ENCODE peak calls at places on chromosomes 6 and 20, in four cellular contexts. J, A, Y and G are unnamed samples.

GRCh38 chr6:158354509-158354877 is 42.2 kb downstream of the TULP4 start:
- DNase-seq in J (no peak), A (no peak), Y (no peak), G (no peak)

GRCh38 chr20:8790442-8791074 is 278.3 kb upstream of the PLCB4 start:
- DNase-seq in J (peak), A (peak), Y (peak), G (peak)

GRCh38 chr20:23243791-23244190 is 106.8 kb upstream of the NXT1 start:
- DNase-seq in J (peak), A (no peak), Y (no peak), G (no peak)

GRCh38 chr6:33008944-33009861 is at the start of gene HLA-DOA:
- DNase-seq in J (peak), A (no peak), Y (peak), G (peak)

GRCh38 chr20:8782804-8783203 is 286.1 kb upstream of the PLCB4 start:
- DNase-seq in J (peak), A (no peak), Y (peak), G (peak)

GRCh38 chr6:133705071-133705470 is 183.8 kb upstream of the TCF21 start:
- DNase-seq in J (peak), A (no peak), Y (peak), G (peak)

GRCh38 chr6:136600818-136601217 is 50.6 kb upstream of the MAP7 start:
- DNase-seq in J (no peak), A (no peak), Y (no peak), G (peak)

GRCh38 chr6:31834367-31834703 is 6.8 kb downstream of the HSPA1B start:
- DNase-seq in J (peak), A (peak), Y (peak), G (peak)

GRCh38 chr20:2692886-2693285 is 306 bp downstream of the EBF4 start:
- DNase-seq in J (no peak), A (no peak), Y (no peak), G (no peak)

GRCh38 chr6:148064406-148065134 is 278.1 kb upstream of the SASH1 start:
- DNase-seq in J (no peak), A (no peak), Y (no peak), G (peak)

GRCh38 chr20:53337419-53338101 is 256.1 kb downstream of the ZNF217 start:
- DNase-seq in J (peak), A (no peak), Y (no peak), G (no peak)

GRCh38 chr6:63440057-63440456 is 120.3 kb upstream of the LGSN start:
- DNase-seq in J (no peak), A (no peak), Y (no peak), G (no peak)

GRCh38 chr6:146041282-146041681 is 12.4 kb downstream of the GRM1 start:
- DNase-seq in J (peak), A (peak), Y (peak), G (peak)

GRCh38 chr6:155832596-155832995 is 377.0 kb upstream of the NOX3 start:
- DNase-seq in J (peak), A (no peak), Y (peak), G (peak)

GRCh38 chr6:159104163-159104885 is 59.5 kb upstream of the TAGAP start:
- DNase-seq in J (peak), A (peak), Y (peak), G (peak)

GRCh38 chr6:11538049-11538798 is 675 bp downstream of the TMEM170B start:
- DNase-seq in J (no peak), A (no peak), Y (peak), G (no peak)

GRCh38 chr20:63321148-63321831 is 28.3 kb downstream of the COL20A1 start:
- DNase-seq in J (peak), A (no peak), Y (peak), G (no peak)

GRCh38 chr6:32692019-32692418 is 25.6 kb upstream of the HLA-DQB1 start:
- DNase-seq in J (no peak), A (peak), Y (no peak), G (peak)

GRCh38 chr6:156781882-156782631 is 4.9 kb downstream of the ARID1B start:
- DNase-seq in J (peak), A (no peak), Y (no peak), G (peak)

GRCh38 chr20:4014031-4014474 is 1.3 kb downstream of the RNF24 start:
- DNase-seq in J (peak), A (peak), Y (peak), G (peak)

GRCh38 chr20:33668087-33668790 is 1.5 kb downstream of the ACTL10 start:
- DNase-seq in J (no peak), A (no peak), Y (no peak), G (no peak)

GRCh38 chr6:76422814-76423213 is 350.4 kb upstream of the IMPG1 start:
- DNase-seq in J (no peak), A (no peak), Y (no peak), G (no peak)

GRCh38 chr6:28537509-28538140 is 11.9 kb downstream of the GPX5 start:
- DNase-seq in J (peak), A (no peak), Y (peak), G (no peak)

GRCh38 chr6:81938991-81939773 is 186.7 kb upstream of the TENT5A start:
- DNase-seq in J (peak), A (no peak), Y (peak), G (peak)

GRCh38 chr6:53151676-53152075 is 3.0 kb upstream of the GCM1 start:
- DNase-seq in J (peak), A (no peak), Y (peak), G (peak)

GRCh38 chr20:33086052-33086722 is 6.7 kb downstream of the BPIFB4 start:
- DNase-seq in J (no peak), A (no peak), Y (no peak), G (no peak)

GRCh38 chr6:31396422-31397152 is 6.8 kb upstream of the MICA start:
- DNase-seq in J (peak), A (peak), Y (peak), G (peak)

GRCh38 chr20:49608752-49609670 is 41.1 kb upstream of the PTGIS start:
- DNase-seq in J (peak), A (peak), Y (peak), G (peak)

GRCh38 chr6:6494677-6495076 is 93.8 kb upstream of the LY86 start:
- DNase-seq in J (peak), A (peak), Y (no peak), G (peak)

GRCh38 chr6:122736166-122736565 is 43.4 kb upstream of the FABP7 start:
- DNase-seq in J (no peak), A (no peak), Y (no peak), G (peak)

GRCh38 chr20:46430921-46431712 is 24.7 kb upstream of the ELMO2 start:
- DNase-seq in J (no peak), A (no peak), Y (no peak), G (no peak)

GRCh38 chr6:114218421-114218820 is 124.4 kb downstream of the HS3ST5 start:
- DNase-seq in J (no peak), A (no peak), Y (no peak), G (no peak)

GRCh38 chr6:16205377-16206144 is 32.8 kb upstream of the GMPR start:
- DNase-seq in J (peak), A (no peak), Y (peak), G (peak)

GRCh38 chr6:49570474-49571079 is 20.1 kb downstream of the C6orf141 start:
- DNase-seq in J (peak), A (no peak), Y (peak), G (peak)

GRCh38 chr6:11386323-11386722 is 151.2 kb upstream of the TMEM170B start:
- DNase-seq in J (no peak), A (peak), Y (no peak), G (no peak)

GRCh38 chr6:75331134-75331533 is 46.5 kb upstream of the TMEM30A start:
- DNase-seq in J (peak), A (no peak), Y (no peak), G (peak)

GRCh38 chr20:49345538-49345937 is 67.7 kb upstream of the ZNFX1 start:
- DNase-seq in J (peak), A (no peak), Y (peak), G (no peak)

GRCh38 chr20:19973920-19974620 is 43.1 kb upstream of the NAA20 start:
- DNase-seq in J (peak), A (no peak), Y (peak), G (peak)

GRCh38 chr6:71414486-71414885 is 125.9 kb downstream of the OGFRL1 start:
- DNase-seq in J (no peak), A (no peak), Y (no peak), G (no peak)

GRCh38 chr6:71410681-71411080 is 122.1 kb downstream of the OGFRL1 start:
- DNase-seq in J (peak), A (no peak), Y (peak), G (peak)

GRCh38 chr6:71412559-71412958 is 123.9 kb downstream of the OGFRL1 start:
- DNase-seq in J (no peak), A (no peak), Y (peak), G (peak)

GRCh38 chr6:71410164-71410566 is 121.6 kb downstream of the OGFRL1 start:
- DNase-seq in J (peak), A (peak), Y (no peak), G (no peak)

DNA sequence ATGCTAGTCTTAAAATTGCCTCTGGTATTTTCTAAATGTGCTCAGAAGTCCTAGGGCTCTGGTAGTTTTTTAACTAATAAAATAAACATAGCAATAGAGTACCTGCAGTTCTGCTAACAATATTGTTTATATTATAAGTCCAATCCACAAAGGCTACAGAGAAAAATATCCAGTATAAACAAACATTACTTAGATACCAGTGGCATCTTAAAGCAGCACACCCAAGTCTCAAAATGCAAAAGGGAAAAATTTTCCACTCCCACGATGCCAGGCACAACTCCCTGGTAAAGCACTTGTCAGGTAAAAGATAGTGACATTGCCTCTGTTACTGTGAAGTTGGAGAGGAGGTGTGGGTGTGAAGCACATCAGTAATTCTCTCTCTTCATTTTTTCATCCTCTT is 123.3 kb downstream of the OGFRL1 start:
- DNase-seq in J (no peak), A (no peak), Y (no peak), G (no peak)
- H3K4me3 ChIP-seq in J (no peak), A (no peak), Y (no peak), G (peak)

GRCh38 chr6:127515234-127515793 is 3.8 kb downstream of the MTCL3 start:
- DNase-seq in J (peak), A (no peak), Y (peak), G (peak)

GRCh38 chr6:127515794-127516675 is 3.1 kb downstream of the MTCL3 start:
- DNase-seq in J (peak), A (peak), Y (peak), G (peak)

GRCh38 chr6:127518212-127518709 is 874 bp downstream of the MTCL3 start:
- DNase-seq in J (no peak), A (no peak), Y (no peak), G (no peak)

GRCh38 chr6:127517698-127518097 is 1.4 kb downstream of the MTCL3 start:
- DNase-seq in J (no peak), A (no peak), Y (no peak), G (no peak)

DNA sequence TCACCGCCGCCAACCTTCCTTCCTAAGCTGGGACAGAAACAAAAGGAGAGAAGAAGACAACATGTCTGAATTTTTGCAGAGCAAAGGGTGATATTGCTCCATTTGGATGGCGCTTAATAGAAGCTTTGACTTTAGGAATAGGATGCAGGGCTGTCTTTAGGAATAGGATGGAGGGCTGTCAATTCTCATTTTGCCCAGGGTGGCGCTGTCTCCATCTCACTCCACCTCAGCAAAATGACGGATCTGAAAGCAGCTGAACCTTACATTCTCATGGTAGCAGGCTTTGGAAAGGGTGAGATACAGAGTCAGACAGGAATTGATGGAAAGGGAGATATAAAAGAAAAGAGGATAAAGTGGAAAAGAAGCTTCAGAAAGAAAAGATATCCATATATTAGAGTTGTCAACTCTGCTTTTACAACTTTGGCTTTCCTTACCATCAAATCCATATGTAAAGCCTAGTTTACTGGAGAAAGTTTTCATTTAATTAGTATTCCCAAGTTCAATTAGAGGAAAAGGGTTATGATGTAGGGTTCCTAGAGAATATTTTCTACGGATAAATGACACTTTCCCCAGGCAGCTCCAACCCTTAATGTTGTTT is 2.4 kb downstream of the MTCL3 start:
- DNase-seq in J (peak), A (peak), Y (peak), G (no peak)
- TF ChIP-seq CTCF in J (peak), A (peak), Y (peak), G (peak)

DNA sequence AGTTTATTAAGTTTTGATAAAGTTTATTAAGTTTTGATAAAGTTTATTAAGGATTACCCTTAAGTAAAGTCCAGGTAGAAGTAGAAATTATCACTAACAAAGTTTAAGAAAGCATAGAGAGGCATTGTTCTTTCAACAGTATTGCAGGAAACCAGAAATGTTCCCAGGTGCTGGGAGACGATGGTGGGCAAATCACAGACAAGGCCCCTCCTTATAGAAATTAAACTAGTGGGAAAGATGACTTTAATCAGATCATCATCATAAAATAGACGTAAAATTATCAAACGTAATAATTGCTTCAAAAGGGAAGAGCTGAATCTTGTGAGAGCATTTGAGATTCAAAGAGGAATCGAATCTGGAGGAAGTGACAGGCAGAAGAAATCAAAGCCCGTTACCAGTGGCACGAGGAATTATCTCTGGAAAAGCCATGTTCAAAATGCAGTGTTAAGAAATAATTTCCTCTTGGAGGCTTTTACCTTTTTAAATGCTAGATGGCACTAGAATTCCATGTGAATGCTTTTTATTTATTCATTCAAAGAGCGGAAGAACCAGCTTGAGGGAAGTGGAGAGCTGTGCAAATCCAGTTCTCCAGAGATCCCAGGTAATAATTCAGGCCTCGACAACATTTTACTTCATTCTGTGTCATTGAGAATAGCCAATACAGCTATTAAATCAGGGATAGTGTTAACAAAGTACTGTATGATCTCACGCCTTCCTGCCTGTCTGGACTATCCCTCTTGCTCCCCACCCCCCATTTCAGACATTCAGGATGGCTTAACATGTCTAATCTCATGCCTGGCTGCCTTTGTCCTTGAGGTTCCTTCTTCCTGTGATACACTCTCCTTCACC is 1.0 kb upstream of the APMAP start:
- DNase-seq in J (peak), A (peak), Y (peak), G (peak)
- H3K4me3 ChIP-seq in J (peak), A (peak), Y (no peak), G (peak)

DNA sequence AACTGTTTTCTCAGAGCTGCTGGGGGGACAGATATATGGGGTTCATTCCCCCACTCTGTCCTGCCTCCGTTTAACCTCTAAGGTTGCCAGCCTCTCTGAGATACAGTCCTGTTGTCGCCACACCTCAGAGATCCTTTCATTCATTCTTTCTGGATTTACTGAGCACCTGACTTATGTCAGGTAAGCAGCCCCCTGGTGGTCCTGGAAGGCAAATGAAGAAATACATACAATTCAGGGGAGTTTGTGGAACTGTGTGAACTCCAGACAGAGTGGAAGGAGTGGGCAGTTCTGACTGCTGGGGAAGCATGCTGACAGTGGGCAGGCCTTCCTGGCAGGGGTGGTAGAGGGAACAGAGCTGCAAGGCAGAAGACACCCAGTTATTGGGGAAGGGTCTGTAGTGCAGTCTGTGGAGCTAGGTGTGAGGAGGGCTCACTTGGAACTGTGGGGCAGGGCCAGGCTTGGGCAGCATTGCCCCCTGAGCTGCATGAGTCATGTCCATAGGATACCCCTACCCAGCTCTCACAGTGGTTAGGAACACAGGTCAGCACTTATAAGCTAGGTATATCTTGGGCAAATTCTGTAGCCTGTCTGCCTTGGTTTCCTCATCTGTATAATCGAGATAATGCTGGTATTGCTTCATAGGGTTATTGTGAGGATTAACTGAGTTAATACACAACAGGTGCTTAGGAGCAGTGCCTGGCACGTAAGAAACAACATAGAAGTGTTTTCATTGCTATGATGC is 12.8 kb upstream of the SGK2 start:
- DNase-seq in J (no peak), A (no peak), Y (no peak), G (no peak)
- TF ChIP-seq CTCF in J (no peak), A (no peak), Y (no peak), G (no peak)

GRCh38 chr6:8195714-8196104 is 93.4 kb upstream of the EEF1E1 start:
- DNase-seq in J (no peak), A (no peak), Y (no peak), G (no peak)

GRCh38 chr6:8193541-8193940 is 91.2 kb upstream of the EEF1E1 start:
- DNase-seq in J (no peak), A (no peak), Y (peak), G (no peak)

GRCh38 chr6:8192597-8192996 is 90.2 kb upstream of the EEF1E1 start:
- DNase-seq in J (no peak), A (no peak), Y (no peak), G (no peak)

GRCh38 chr6:8195040-8195713 is 92.8 kb upstream of the EEF1E1 start:
- DNase-seq in J (no peak), A (no peak), Y (peak), G (no peak)

DNA sequence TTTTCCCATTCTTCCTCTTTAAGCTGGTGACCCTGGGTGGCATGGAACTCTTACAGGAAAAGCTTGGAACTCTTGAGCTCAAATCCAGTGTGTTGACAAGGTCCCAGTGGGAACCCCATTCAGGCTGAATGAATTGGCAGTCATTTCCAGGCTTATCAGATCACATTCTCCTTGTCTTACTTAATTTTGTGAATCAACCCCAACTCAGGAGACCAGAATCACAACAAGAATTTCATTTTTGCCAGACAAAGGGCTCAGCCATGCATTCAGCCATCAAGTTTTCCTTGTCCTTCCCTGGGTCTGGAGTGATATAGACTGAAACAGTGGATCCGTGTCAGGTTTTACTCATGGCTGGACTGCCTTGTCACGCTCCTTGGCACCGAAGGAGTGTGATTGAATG is 92.2 kb upstream of the EEF1E1 start:
- DNase-seq in J (no peak), A (no peak), Y (peak), G (no peak)
- H3K4me3 ChIP-seq in J (no peak), A (no peak), Y (no peak), G (no peak)

GRCh38 chr6:44002591-44003344 is 124.5 kb downstream of the MRPL14 start:
- DNase-seq in J (peak), A (peak), Y (peak), G (peak)
- TF ChIP-seq CTCF in J (no peak), A (peak), Y (peak), G (peak)